ENCODE peak calls at places on chromosomes 5 and 9, in ten cellular contexts. P is A549, V is bronchial epithelial cell, T is kidney epithelial cell, F is heart right ventricle, A is OCI-LY7, X is progenitor cell of endocrine pancreas, C is mammary epithelial cell, J is neural crest cell, W is fibroblast of mammary gland. N is an unnamed sample.

GRCh38 chr5:174581483-174581882 is 142.9 kb upstream of the MSX2 start:
- DNase-seq in P (peak), V (no peak), T (no peak), F (no peak), A (peak), X (no peak), C (no peak), J (peak), W (peak), N (no peak)

GRCh38 chr5:39517800-39518199 is 93.0 kb upstream of the DAB2 start:
- DNase-seq in P (peak), V (peak), T (peak), F (no peak), A (no peak), X (no peak), C (peak), J (no peak), W (peak), N (peak)

GRCh38 chr5:117295941-117296340 is 721.3 kb upstream of the SEMA6A start:
- DNase-seq in P (no peak), V (peak), T (no peak), F (no peak), A (no peak), X (no peak), C (no peak), J (no peak), W (no peak), N (peak)

GRCh38 chr9:120702075-120702474 is 12.2 kb downstream of the MEGF9 start:
- DNase-seq in P (peak), V (peak), T (no peak), F (no peak), A (no peak), X (no peak), C (peak), J (no peak), W (no peak), N (peak)

GRCh38 chr5:86880785-86881492 is 263.2 kb downstream of the COX7C start:
- DNase-seq in P (peak), V (peak), T (peak), F (no peak), A (peak), X (peak), C (peak), J (peak), W (peak), N (peak)

GRCh38 chr9:110282767-110283136 is 26.4 kb upstream of the TXN start:
- DNase-seq in P (no peak), V (no peak), T (no peak), F (no peak), A (no peak), X (no peak), C (no peak), J (no peak), W (no peak), N (no peak)

GRCh38 chr9:13330396-13331004 is 51.0 kb upstream of the MPDZ start:
- DNase-seq in P (no peak), V (no peak), T (no peak), F (peak), A (no peak), X (no peak), C (no peak), J (no peak), W (no peak), N (no peak)

GRCh38 chr9:137191691-137192447 is 3.4 kb downstream of the SSNA1 start:
- DNase-seq in P (no peak), V (no peak), T (no peak), F (no peak), A (no peak), X (no peak), C (no peak), J (no peak), W (no peak), N (no peak)

GRCh38 chr9:137973829-137974416 is 96.3 kb downstream of the CACNA1B start:
- DNase-seq in P (no peak), V (no peak), T (no peak), F (no peak), A (no peak), X (no peak), C (no peak), J (no peak), W (no peak), N (no peak)

GRCh38 chr5:54520438-54520846 is 2.9 kb downstream of the SNX18 start:
- DNase-seq in P (no peak), V (peak), T (no peak), F (no peak), A (no peak), X (no peak), C (peak), J (no peak), W (peak), N (peak)

GRCh38 chr5:7779019-7779662 is 71.8 kb downstream of the CFAP90 start:
- DNase-seq in P (no peak), V (no peak), T (no peak), F (no peak), A (no peak), X (no peak), C (no peak), J (no peak), W (no peak), N (no peak)

GRCh38 chr9:137226338-137227056 is 805 bp upstream of the RNF224 start:
- DNase-seq in P (peak), V (peak), T (no peak), F (no peak), A (no peak), X (no peak), C (peak), J (no peak), W (no peak), N (peak)

GRCh38 chr9:97528529-97529230 is 27.2 kb downstream of the TMOD1 start:
- DNase-seq in P (no peak), V (no peak), T (no peak), F (no peak), A (no peak), X (no peak), C (no peak), J (no peak), W (no peak), N (peak)

GRCh38 chr9:109556786-109557185 is 58.7 kb upstream of the PTPN3 start:
- DNase-seq in P (no peak), V (no peak), T (no peak), F (no peak), A (no peak), X (no peak), C (no peak), J (no peak), W (no peak), N (no peak)

GRCh38 chr5:14143843-14144585 is 872 bp downstream of the TRIO start:
- DNase-seq in P (no peak), V (no peak), T (no peak), F (peak), A (peak), X (peak), C (peak), J (peak), W (no peak), N (peak)

GRCh38 chr9:96495341-96495740 is 45.4 kb downstream of the HABP4 start:
- DNase-seq in P (no peak), V (no peak), T (no peak), F (no peak), A (no peak), X (no peak), C (peak), J (no peak), W (peak), N (peak)

GRCh38 chr9:98825414-98825813 is 17.9 kb downstream of the GALNT12 start:
- DNase-seq in P (no peak), V (no peak), T (no peak), F (no peak), A (no peak), X (no peak), C (no peak), J (no peak), W (no peak), N (no peak)

GRCh38 chr5:103894882-103895281 is 332.3 kb upstream of the NUDT12 start:
- DNase-seq in P (no peak), V (no peak), T (no peak), F (no peak), A (no peak), X (no peak), C (no peak), J (no peak), W (peak), N (no peak)

GRCh38 chr5:3179220-3179619 is 416.4 kb upstream of the IRX1 start:
- DNase-seq in P (no peak), V (no peak), T (no peak), F (no peak), A (no peak), X (no peak), C (no peak), J (no peak), W (no peak), N (no peak)

GRCh38 chr5:149371296-149371962 is 7.7 kb downstream of the IL17B start:
- DNase-seq in P (peak), V (peak), T (no peak), F (peak), A (peak), X (peak), C (peak), J (peak), W (peak), N (peak)

GRCh38 chr5:37112383-37112991 is 136.7 kb downstream of the CPLANE1 start:
- DNase-seq in P (no peak), V (peak), T (no peak), F (no peak), A (no peak), X (no peak), C (no peak), J (no peak), W (no peak), N (peak)

GRCh38 chr9:69130456-69131441 is 43.3 kb upstream of the TJP2 start:
- DNase-seq in P (no peak), V (peak), T (peak), F (no peak), A (no peak), X (no peak), C (peak), J (no peak), W (peak), N (no peak)

GRCh38 chr9:92468206-92468605 is 14.1 kb downstream of the ASPN start:
- DNase-seq in P (no peak), V (peak), T (no peak), F (no peak), A (no peak), X (no peak), C (peak), J (no peak), W (peak), N (peak)

GRCh38 chr5:178213003-178213449 is 8.7 kb downstream of the HNRNPAB start:
- DNase-seq in P (no peak), V (no peak), T (no peak), F (no peak), A (no peak), X (no peak), C (no peak), J (no peak), W (no peak), N (no peak)

GRCh38 chr9:115939065-115939765 is 214.4 kb upstream of the PAPPA start:
- DNase-seq in P (peak), V (peak), T (no peak), F (no peak), A (no peak), X (no peak), C (peak), J (no peak), W (peak), N (peak)

GRCh38 chr5:10279328-10279727 is 28.4 kb downstream of the CMBL start:
- DNase-seq in P (no peak), V (no peak), T (no peak), F (no peak), A (no peak), X (no peak), C (no peak), J (no peak), W (no peak), N (no peak)

GRCh38 chr9:89498845-89499480 is 1.1 kb upstream of the SEMA4D start:
- DNase-seq in P (no peak), V (no peak), T (no peak), F (no peak), A (peak), X (no peak), C (no peak), J (no peak), W (no peak), N (no peak)

GRCh38 chr9:4371108-4371507 is 71.2 kb upstream of the GLIS3 start:
- DNase-seq in P (peak), V (peak), T (peak), F (no peak), A (no peak), X (no peak), C (peak), J (no peak), W (peak), N (peak)

GRCh38 chr9:12554636-12555035 is 138.5 kb upstream of the TYRP1 start:
- DNase-seq in P (peak), V (peak), T (no peak), F (no peak), A (no peak), X (no peak), C (no peak), J (no peak), W (peak), N (peak)

GRCh38 chr5:848671-849111 is 2.1 kb downstream of the ZDHHC11 start:
- DNase-seq in P (no peak), V (no peak), T (no peak), F (peak), A (no peak), X (no peak), C (no peak), J (no peak), W (no peak), N (no peak)

GRCh38 chr5:5880364-5880763 is 457.9 kb downstream of the ICE1 start:
- DNase-seq in P (no peak), V (no peak), T (no peak), F (no peak), A (no peak), X (no peak), C (no peak), J (no peak), W (no peak), N (no peak)
- TF ChIP-seq CTCF in P (no peak), V (no peak), T (no peak), F (no peak), A (no peak), X (no peak), C (no peak), J (no peak), W (no peak), N (no peak)

GRCh38 chr5:133744909-133745308 is 132.6 kb upstream of the FSTL4 start:
- DNase-seq in P (no peak), V (no peak), T (no peak), F (no peak), A (no peak), X (no peak), C (no peak), J (no peak), W (no peak), N (no peak)

GRCh38 chr5:133744030-133744645 is 131.8 kb upstream of the FSTL4 start:
- DNase-seq in P (no peak), V (no peak), T (no peak), F (no peak), A (peak), X (no peak), C (no peak), J (no peak), W (no peak), N (no peak)

GRCh38 chr5:133749331-133749985 is 137.1 kb upstream of the FSTL4 start:
- DNase-seq in P (no peak), V (peak), T (no peak), F (no peak), A (no peak), X (no peak), C (no peak), J (no peak), W (no peak), N (peak)

GRCh38 chr5:133750356-133750755 is 138.0 kb upstream of the FSTL4 start:
- DNase-seq in P (no peak), V (no peak), T (no peak), F (no peak), A (no peak), X (no peak), C (no peak), J (no peak), W (no peak), N (no peak)

DNA sequence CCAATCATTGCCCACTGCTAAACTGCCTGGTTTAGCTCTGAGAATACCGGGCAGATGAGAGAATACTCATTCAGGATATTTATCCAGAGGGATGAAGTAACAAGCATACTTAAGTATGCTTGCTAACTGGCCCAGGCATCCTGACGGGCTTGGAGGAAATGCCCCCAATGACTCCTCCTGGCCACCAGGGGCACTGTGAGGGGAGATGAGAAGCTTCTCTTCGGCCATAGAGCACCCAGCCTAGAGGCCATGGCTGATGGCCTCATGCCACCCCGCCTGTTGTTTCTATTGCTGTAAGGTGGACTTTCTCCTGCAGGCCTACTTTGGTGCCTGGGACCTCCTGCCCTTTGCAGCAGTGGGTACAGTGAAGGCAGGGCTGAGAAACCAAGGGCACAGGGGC is 134.5 kb upstream of the FSTL4 start:
- DNase-seq in P (peak), V (no peak), T (no peak), F (no peak), A (peak), X (no peak), C (no peak), J (no peak), W (no peak), N (no peak)
- TF ChIP-seq CTCF in P (no peak), V (peak), T (peak), F (peak), A (peak), X (peak), C (no peak), J (peak), W (peak), N (no peak)

GRCh38 chr5:135246923-135247795 is 151.9 kb downstream of the MACROH2A1 start:
- DNase-seq in P (peak), V (peak), T (peak), F (no peak), A (no peak), X (no peak), C (peak), J (no peak), W (peak), N (peak)

GRCh38 chr5:135243194-135244191 is 155.5 kb downstream of the MACROH2A1 start:
- DNase-seq in P (no peak), V (no peak), T (no peak), F (peak), A (no peak), X (no peak), C (no peak), J (no peak), W (no peak), N (no peak)

GRCh38 chr5:135244620-135245021 is 154.4 kb downstream of the MACROH2A1 start:
- DNase-seq in P (no peak), V (no peak), T (no peak), F (no peak), A (no peak), X (no peak), C (no peak), J (no peak), W (no peak), N (no peak)

GRCh38 chr5:135246605-135246922 is 152.5 kb downstream of the MACROH2A1 start:
- DNase-seq in P (no peak), V (no peak), T (no peak), F (no peak), A (no peak), X (no peak), C (no peak), J (no peak), W (peak), N (no peak)

DNA sequence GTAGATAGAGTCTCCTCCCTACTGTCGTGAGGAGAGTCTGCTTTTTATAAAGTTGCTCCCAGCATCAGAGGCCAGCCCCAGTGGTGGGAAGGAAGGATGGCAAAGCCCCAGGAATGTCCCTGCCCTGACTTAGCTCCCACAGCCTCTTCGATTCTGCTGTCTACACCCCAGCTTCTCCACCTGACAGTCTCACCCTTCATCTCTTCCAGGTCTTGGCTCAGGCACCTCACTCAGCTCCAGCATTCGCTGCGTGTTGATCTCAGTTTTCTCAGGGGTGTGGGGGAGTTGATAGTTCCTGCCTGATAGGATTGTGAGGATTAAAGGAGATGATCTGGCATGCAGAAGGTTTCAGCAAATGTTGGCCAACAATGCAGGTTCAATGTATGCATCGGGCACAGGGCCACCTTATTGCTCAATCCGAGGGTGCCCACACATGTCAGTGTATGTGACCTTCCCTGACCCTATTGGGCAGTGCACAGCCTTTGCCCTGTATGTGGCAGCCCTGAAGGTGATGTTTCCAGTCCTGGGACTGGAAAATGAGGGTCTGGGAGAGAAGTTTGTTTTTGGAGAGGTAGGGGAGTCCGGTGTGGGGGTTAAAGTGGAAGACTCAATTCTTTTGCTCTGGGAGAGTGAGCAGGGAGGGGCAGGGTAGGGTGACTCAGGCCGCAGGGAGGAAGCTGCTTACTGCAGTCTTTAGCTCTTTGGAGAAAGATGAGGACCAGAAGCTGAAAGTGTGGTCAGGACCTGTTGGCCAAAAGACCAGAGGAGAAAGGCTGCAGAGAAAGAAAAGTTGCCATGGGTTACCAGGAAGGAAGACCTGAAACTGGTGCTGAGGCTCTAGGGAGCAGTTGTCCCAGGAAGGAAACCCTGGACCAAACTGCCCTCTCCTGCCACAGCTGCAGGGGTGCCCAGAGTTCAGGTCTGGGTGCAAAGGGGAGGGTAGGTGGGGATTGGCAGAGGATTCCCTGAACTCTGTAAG is 153.2 kb downstream of the MACROH2A1 start:
- DNase-seq in P (peak), V (peak), T (no peak), F (no peak), A (no peak), X (no peak), C (peak), J (no peak), W (peak), N (peak)
- TF ChIP-seq CTCF in P (no peak), V (no peak), T (no peak), F (no peak), A (no peak), X (no peak), C (no peak), J (no peak), W (no peak), N (peak)

GRCh38 chr5:148125641-148126040 is 42.7 kb upstream of the SPINK14 start:
- DNase-seq in P (peak), V (peak), T (no peak), F (no peak), A (no peak), X (no peak), C (peak), J (no peak), W (peak), N (peak)
- TF ChIP-seq CTCF in P (no peak), V (peak), T (no peak), F (no peak), A (peak), X (no peak), C (peak), J (peak), W (peak), N (peak)

DNA sequence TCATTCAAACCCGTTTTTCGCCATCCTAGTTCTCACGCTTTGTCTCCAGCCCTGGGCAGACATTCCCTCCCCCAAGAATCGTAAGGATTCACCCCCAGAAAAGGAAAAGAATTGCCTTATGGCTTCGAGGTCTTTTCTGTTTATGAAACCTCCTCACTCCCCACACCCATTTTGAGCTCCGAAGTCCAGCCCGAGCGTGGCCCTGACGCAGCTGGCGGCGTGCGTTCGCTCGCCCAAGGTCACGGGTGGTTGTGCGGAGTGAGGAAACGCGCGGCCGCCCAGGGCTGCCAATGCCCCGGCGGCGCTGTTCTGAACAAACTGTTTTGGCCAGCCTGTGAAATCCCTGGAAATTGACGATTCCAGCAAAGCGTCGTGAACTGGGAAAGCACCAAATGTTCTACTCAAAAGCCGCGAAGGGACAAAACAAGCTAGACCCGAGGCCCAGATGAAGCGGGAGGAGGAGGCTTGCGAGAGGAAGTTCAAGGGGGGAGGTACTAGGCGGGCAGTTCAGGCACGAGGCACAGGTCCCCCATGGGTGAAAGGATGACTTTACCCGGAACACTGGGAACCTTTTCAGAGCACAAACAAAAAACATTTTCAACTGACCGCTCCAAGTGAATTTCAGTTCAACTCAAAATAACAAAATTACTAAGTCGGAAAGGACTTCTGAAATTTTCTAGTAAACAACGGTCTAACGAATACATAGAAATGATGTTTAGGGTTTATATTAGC is 683 bp upstream of the ZFAND5 start:
- DNase-seq in P (peak), V (peak), T (peak), F (peak), A (peak), X (peak), C (peak), J (peak), W (peak), N (no peak)
- TF ChIP-seq CTCF in P (no peak), V (peak), T (peak), F (peak), A (peak), X (peak), C (peak), J (no peak), W (no peak), N (no peak)